ENCODE peak calls at places on chromosomes 6 and 20, in seven cellular contexts. A is CD8-positive, alpha-beta T cell; O is A549; Y is body of pancreas; X is K562; I is CD4-positive, CD25-positive, alpha-beta regulatory T cell; F is neural progenitor cell. E is an unnamed sample.

GRCh38 chr20:33733654-33734576 is 2.1 kb downstream of the ZNF341 start:
- DNase-seq in I (no peak), A (no peak), F (no peak), X (no peak), O (peak; percentile 94), Y (peak; percentile 33), E (no peak)

GRCh38 chr20:63059684-63060056 is 52.9 kb upstream of the BHLHE23 start:
- DNase-seq in O (no peak), A (no peak), Y (no peak), X (no peak), I (no peak), F (no peak), E (no peak)

GRCh38 chr20:31719644-31720485 is 2.8 kb downstream of the BCL2L1 start:
- DNase-seq in X (peak; percentile 15), I (no peak), A (no peak), O (peak; percentile 93), F (peak; percentile 53), Y (no peak), E (no peak)

GRCh38 chr20:40294175-40294574 is 394.9 kb downstream of the MAFB start:
- DNase-seq in Y (no peak), X (no peak), A (no peak), O (no peak), F (no peak), I (no peak), E (no peak)

GRCh38 chr20:32484221-32485125 is 100.7 kb downstream of the NOL4L start:
- DNase-seq in O (peak; percentile 52), F (peak; percentile 67), Y (peak; percentile 59), I (no peak), A (no peak), X (no peak), E (peak; percentile 14)

GRCh38 chr6:150417899-150418824 is 49.4 kb downstream of the IYD start:
- DNase-seq in I (peak; percentile 63), O (peak; percentile 73), F (peak; percentile 73), Y (peak; percentile 38), X (peak; percentile 60), A (no peak), E (peak; percentile 46)

GRCh38 chr6:135182993-135183531 is 2.0 kb downstream of the MYB start:
- DNase-seq in Y (peak; percentile 42), I (peak; percentile 86), F (peak; percentile 52), A (peak; percentile 21), X (peak; percentile 76), O (no peak), E (peak; percentile 45)

GRCh38 chr6:100229512-100229911 is 235.2 kb downstream of the SIM1 start:
- DNase-seq in F (no peak), O (peak; percentile 7), I (no peak), X (no peak), Y (peak; percentile 34), A (no peak), E (no peak)

GRCh38 chr20:36919715-36920333 is 31.7 kb downstream of the SAMHD1 start:
- DNase-seq in A (no peak), F (peak; percentile 66), Y (no peak), O (peak; percentile 63), I (peak; percentile 79), X (peak; percentile 62), E (peak; percentile 57)

GRCh38 chr6:139375239-139376053 is 998 bp upstream of the CITED2 start:
- DNase-seq in Y (peak; percentile 96), A (peak; percentile 71), F (peak; percentile 96), X (peak; percentile 90), O (peak; percentile 93), I (peak; percentile 93), E (peak; percentile 88)

GRCh38 chr20:22699396-22699795 is 115.0 kb upstream of the FOXA2 start:
- DNase-seq in Y (no peak), A (no peak), F (no peak), I (no peak), X (no peak), O (no peak), E (no peak)

GRCh38 chr6:2655844-2656433 is 94.8 kb downstream of the MYLK4 start:
- DNase-seq in Y (no peak), X (no peak), I (no peak), O (no peak), A (no peak), F (peak; percentile 63), E (no peak)

GRCh38 chr20:45111799-45112471 is 3.0 kb downstream of the WFDC5 start:
- DNase-seq in A (no peak), I (peak; percentile 27), Y (no peak), F (peak; percentile 66), O (peak; percentile 20), X (peak; percentile 48), E (no peak)

GRCh38 chr6:44093750-44094402 is 33.4 kb downstream of the MRPL14 start:
- DNase-seq in A (no peak), X (no peak), I (no peak), O (no peak), Y (no peak), F (no peak), E (no peak)

GRCh38 chr6:168034537-168034936 is 37.1 kb downstream of the KIF25 start:
- DNase-seq in O (no peak), Y (no peak), A (no peak), I (no peak), F (peak; percentile 29), X (no peak), E (no peak)

GRCh38 chr6:38176797-38177751 is 357.5 kb downstream of the ZFAND3 start:
- DNase-seq in O (no peak), I (no peak), A (no peak), X (no peak), F (peak; percentile 56), Y (peak; percentile 31), E (peak; percentile 4)

GRCh38 chr6:143744593-143745151 is 66.9 kb downstream of the PHACTR2 start:
- DNase-seq in Y (no peak), X (no peak), F (no peak), A (no peak), I (no peak), O (peak; percentile 34), E (no peak)

GRCh38 chr6:47420394-47421371 is 56.9 kb upstream of the CD2AP start:
- DNase-seq in F (no peak), O (peak; percentile 56), Y (peak; percentile 44), I (peak; percentile 11), X (peak; percentile 90), A (no peak), E (no peak)

DNA sequence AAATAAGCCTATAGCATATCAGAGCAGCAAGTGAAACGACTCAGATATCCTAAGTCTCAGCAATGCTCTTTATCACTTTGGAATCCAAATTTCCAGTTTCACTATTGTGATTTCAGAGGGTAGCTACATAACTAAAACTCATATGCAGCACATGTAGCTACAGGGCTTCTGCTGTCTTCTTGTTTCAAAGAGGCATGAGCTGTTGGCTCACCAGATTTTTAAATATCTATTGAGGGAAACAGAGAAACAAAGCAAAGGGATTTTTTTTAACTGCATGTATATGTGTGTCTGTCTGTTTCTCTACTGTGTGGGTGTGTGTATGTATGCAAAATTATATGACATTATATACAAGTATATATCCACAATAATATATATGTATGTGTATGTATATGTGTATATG is 258.4 kb downstream of the HDGFL1 start:
- DNase-seq in O (peak; percentile 1), F (no peak), I (no peak), Y (no peak), X (no peak), A (no peak), E (no peak)
- H3K27ac ChIP-seq in O (peak overlapping the region; percentile 91), F (no peak overlapping the region), I (no peak overlapping the region), Y (peak overlapping the region; percentile 70), X (no peak overlapping the region), A (no peak overlapping the region), E (no peak overlapping the region)

GRCh38 chr20:35600176-35600995 is 15.2 kb upstream of the SPAG4 start:
- DNase-seq in A (no peak), I (no peak), Y (no peak), X (peak; percentile 5), O (no peak), F (peak; percentile 38), E (no peak)
- H3K4me3 ChIP-seq in A (peak overlapping the region; percentile 58), I (no peak overlapping the region), Y (no peak overlapping the region), X (no peak overlapping the region), O (no peak overlapping the region), F (peak overlapping the region; percentile 38), E (no peak overlapping the region)

GRCh38 chr6:133865680-133866079 is 23.2 kb upstream of the TCF21 start:
- DNase-seq in X (no peak), O (no peak), Y (no peak), I (no peak), A (no peak), F (no peak), E (no peak)
- H3K9me3 ChIP-seq in X (no peaks in the 10 kb centered on the region), O (peaks cover 18% of the 10 kb centered on the region), Y (no peaks in the 10 kb centered on the region), I (peaks cover 16% of the 10 kb centered on the region), A (peaks cover 10% of the 10 kb centered on the region), F (peaks cover 6% of the 10 kb centered on the region), E (peaks cover 4% of the 10 kb centered on the region)

GRCh38 chr6:165548450-165548849 is 114.6 kb downstream of the PDE10A start:
- DNase-seq in I (no peak), X (no peak), F (no peak), A (no peak), Y (no peak), O (no peak), E (no peak)
- H3K27ac ChIP-seq in I (no peak overlapping the region), X (no peak overlapping the region), F (no peak overlapping the region), A (no peak overlapping the region), Y (no peak overlapping the region), O (no peak overlapping the region), E (no peak overlapping the region)

GRCh38 chr6:11778042-11778441 is 561 bp downstream of the ADTRP start:
- DNase-seq in A (no peak), F (no peak), I (no peak), O (no peak), Y (no peak), X (no peak), E (no peak)
- H3K4me3 ChIP-seq in A (no peak overlapping the region), F (no peak overlapping the region), I (no peak overlapping the region), O (no peak overlapping the region), Y (no peak overlapping the region), X (peak overlapping the region; percentile 30), E (no peak overlapping the region)

DNA sequence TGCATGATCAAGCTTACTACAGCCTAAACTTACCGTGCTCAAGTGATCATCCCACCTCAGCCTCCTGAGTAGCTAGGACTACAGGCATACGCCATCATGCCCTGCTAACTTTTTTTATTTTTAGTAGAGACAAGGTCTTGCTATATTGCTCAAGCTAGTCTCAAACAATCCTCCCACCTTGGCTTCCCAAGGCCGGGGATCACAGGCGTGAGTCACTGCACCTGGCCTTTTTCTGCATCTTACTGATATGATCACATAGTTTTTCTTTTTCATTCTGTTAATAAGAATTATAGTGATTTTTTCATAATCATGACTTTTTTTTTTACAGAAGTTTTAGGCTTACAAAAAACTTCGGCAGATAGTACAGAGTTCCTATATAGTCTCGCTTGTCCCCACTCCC is 93.2 kb downstream of the KIF13A start:
- DNase-seq in O (no peak), Y (no peak), F (no peak), X (no peak), I (no peak), A (no peak), E (no peak)
- H3K9me3 ChIP-seq in O (peaks cover 54% of the 10 kb centered on the region), Y (no peaks in the 10 kb centered on the region), F (peaks cover 17% of the 10 kb centered on the region), X (peaks cover 29% of the 10 kb centered on the region), I (peaks cover 14% of the 10 kb centered on the region), A (peaks cover 10% of the 10 kb centered on the region), E (peaks cover 6% of the 10 kb centered on the region)